ENCODE peak calls at places on chromosomes 4 and X, in four cellular contexts. I, Q, J and A are unnamed samples. For H3K4me1, the result is how much of the 10 kb centered on the place peaks cover.

GRCh38 chrX:128518508-128518907 is 466.3 kb upstream of the ACTRT1 start:
- DNase-seq in I (no peak), Q (peak), J (no peak), A (no peak)

GRCh38 chr4:41517747-41518146 is 20.2 kb upstream of the LIMCH1 start:
- DNase-seq in I (no peak), Q (no peak), J (no peak), A (no peak)

GRCh38 chrX:41922694-41923171 is 621 bp downstream of the CASK start:
- DNase-seq in Q (peak), I (peak), J (peak), A (peak)

GRCh38 chr4:13169731-13170130 is 314.4 kb downstream of the RAB28 start:
- DNase-seq in I (no peak), J (no peak), Q (no peak), A (no peak)

GRCh38 chrX:69216911-69217310 is 51.7 kb upstream of the PJA1 start:
- DNase-seq in Q (no peak), I (peak), J (no peak), A (no peak)

GRCh38 chr4:73742776-73743175 is 2.4 kb downstream of the CXCL8 start:
- DNase-seq in J (no peak), Q (no peak), I (no peak), A (no peak)

GRCh38 chrX:150036181-150036580 is 97.9 kb upstream of the EOLA2 start:
- DNase-seq in J (peak), I (no peak), Q (peak), A (no peak)

GRCh38 chr4:3489451-3489962 is 26.4 kb downstream of the DOK7 start:
- DNase-seq in Q (no peak), J (no peak), I (no peak), A (no peak)

GRCh38 chr4:159107203-159107921 is 4.5 kb downstream of the RAPGEF2 start:
- DNase-seq in I (no peak), Q (no peak), J (no peak), A (no peak)

GRCh38 chr4:111952708-111953107 is 192.5 kb upstream of the FAM241A start:
- DNase-seq in I (no peak), Q (no peak), J (no peak), A (no peak)

GRCh38 chr4:2060578-2061207 is 1.6 kb downstream of the NAT8L start:
- DNase-seq in I (no peak), J (no peak), Q (no peak), A (peak)

GRCh38 chr4:183797041-183797444 is 108.1 kb upstream of the STOX2 start:
- DNase-seq in Q (no peak), I (peak), J (peak), A (peak)

GRCh38 chrX:42106556-42106955 is 183.2 kb upstream of the CASK start:
- DNase-seq in I (no peak), J (no peak), Q (no peak), A (no peak)

GRCh38 chr4:155639674-155640529 is 26.7 kb upstream of the GUCY1A1 start:
- DNase-seq in Q (no peak), J (no peak), I (no peak), A (no peak)

GRCh38 chr4:3021627-3022026 is 52.7 kb downstream of the HTT-AS start:
- DNase-seq in Q (no peak), I (no peak), J (no peak), A (peak)

GRCh38 chr4:94457692-94458106 is 6.0 kb downstream of the PDLIM5 start:
- DNase-seq in I (no peak), J (no peak), Q (peak), A (no peak)

GRCh38 chr4:76526585-76526990 is 91.6 kb downstream of the SHROOM3 start:
- DNase-seq in Q (no peak), J (peak), I (no peak), A (no peak)

GRCh38 chrX:27883468-27884092 is 75.8 kb downstream of the MAGEB10 start:
- DNase-seq in I (no peak), J (no peak), Q (no peak), A (no peak)

GRCh38 chr4:2793578-2793919 is 664 bp downstream of the SH3BP2 start:
- DNase-seq in I (peak), J (no peak), Q (peak), A (peak)

GRCh38 chr4:156322592-156322991 is 368.9 kb upstream of the CTSO start:
- DNase-seq in I (no peak), Q (peak), J (no peak), A (no peak)

GRCh38 chrX:109841869-109842579 is 109.0 kb upstream of the ACSL4 start:
- DNase-seq in I (no peak), J (no peak), Q (peak), A (no peak)

GRCh38 chrX:154404625-154405192 is 4.3 kb downstream of the DNASE1L1 start:
- DNase-seq in Q (no peak), I (no peak), J (no peak), A (peak)

GRCh38 chrX:31658360-31658759 is 586.5 kb upstream of the FTHL17 start:
- DNase-seq in J (no peak), I (no peak), Q (peak), A (no peak)

GRCh38 chrX:20061869-20062254 is 54.8 kb downstream of the MAP7D2 start:
- DNase-seq in Q (peak), J (no peak), I (no peak), A (no peak)

GRCh38 chr4:185779520-185779919 is 32.5 kb downstream of the SORBS2 start:
- DNase-seq in J (no peak), Q (no peak), I (no peak), A (no peak)

GRCh38 chr4:40939826-40940225 is 190.1 kb downstream of the NSUN7 start:
- DNase-seq in I (no peak), Q (no peak), J (no peak), A (no peak)

GRCh38 chr4:168781884-168782283 is 228.2 kb downstream of the CBR4 start:
- DNase-seq in J (no peak), I (no peak), Q (no peak), A (no peak)

GRCh38 chr4:168781341-168781740 is 228.7 kb downstream of the CBR4 start:
- DNase-seq in Q (no peak), J (no peak), I (peak), A (no peak)

GRCh38 chr4:168787334-168787733 is 222.7 kb downstream of the CBR4 start:
- DNase-seq in Q (no peak), I (no peak), J (no peak), A (no peak)

GRCh38 chr4:168784786-168785461 is 225.1 kb downstream of the CBR4 start:
- DNase-seq in J (no peak), Q (no peak), I (peak), A (no peak)

DNA sequence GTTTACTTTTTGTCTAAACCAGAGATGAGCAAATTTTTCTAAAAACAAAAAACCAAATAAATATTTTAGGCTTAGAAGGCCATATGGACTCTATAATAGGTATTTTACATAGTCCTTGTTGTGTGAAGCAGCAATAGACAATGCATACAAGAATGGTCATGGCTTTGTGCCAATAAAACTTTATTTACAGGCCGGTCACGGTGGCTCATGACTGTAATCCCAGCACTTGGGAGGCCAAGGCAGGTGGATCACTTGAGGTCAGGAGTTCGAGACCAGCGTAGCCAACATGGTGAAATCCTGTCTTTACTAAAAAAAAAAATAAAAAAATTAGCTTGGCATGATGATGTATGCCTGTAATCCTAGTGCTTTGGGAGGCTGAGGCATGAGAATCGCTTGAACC is 227.6 kb downstream of the CBR4 start:
- DNase-seq in I (no peak), Q (no peak), J (no peak), A (no peak)
- H3K4me1 ChIP-seq in I (under half), Q (under half), J (under half), A (under half)

DNA sequence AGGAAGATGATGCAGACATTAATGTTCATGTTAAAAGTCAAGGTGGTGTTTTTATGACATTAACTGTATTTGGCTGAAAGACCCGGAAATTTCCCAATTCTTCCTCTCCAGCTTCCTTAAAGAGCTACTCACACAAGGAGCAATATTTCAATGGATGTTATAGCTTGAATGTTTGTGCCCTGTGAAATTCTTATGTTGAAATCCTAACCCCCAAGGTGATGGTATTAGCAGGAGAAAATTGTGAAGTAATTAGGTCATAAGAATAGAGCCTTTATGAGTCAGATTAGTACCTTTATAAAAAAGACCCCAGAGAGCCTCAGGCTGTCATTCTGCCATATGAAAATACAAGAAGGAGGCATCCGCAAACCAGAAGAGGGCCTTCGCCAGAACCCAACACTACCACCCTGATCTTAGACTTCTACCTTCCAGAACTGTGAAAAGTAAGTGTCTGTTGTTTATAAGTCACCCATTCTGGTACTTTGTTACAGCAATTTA is 3.6 kb downstream of the TLR1 start:
- DNase-seq in Q (no peak), I (no peak), J (no peak), A (no peak)
- H3K4me1 ChIP-seq in Q (under half), I (under half), J (under half), A (under half)

GRCh38 chrX:119688856-119689455 is 4.0 kb downstream of the SEPTIN6 start:
- DNase-seq in I (no peak), J (no peak), Q (no peak), A (peak)

GRCh38 chrX:119685225-119686066 is 7.5 kb downstream of the SEPTIN6 start:
- DNase-seq in J (no peak), I (peak), Q (peak), A (peak)

GRCh38 chrX:119684916-119685224 is 8.1 kb downstream of the SEPTIN6 start:
- DNase-seq in I (no peak), Q (peak), J (no peak), A (no peak)

GRCh38 chrX:119686087-119686639 is 6.8 kb downstream of the SEPTIN6 start:
- DNase-seq in Q (peak), J (no peak), I (no peak), A (peak)

DNA sequence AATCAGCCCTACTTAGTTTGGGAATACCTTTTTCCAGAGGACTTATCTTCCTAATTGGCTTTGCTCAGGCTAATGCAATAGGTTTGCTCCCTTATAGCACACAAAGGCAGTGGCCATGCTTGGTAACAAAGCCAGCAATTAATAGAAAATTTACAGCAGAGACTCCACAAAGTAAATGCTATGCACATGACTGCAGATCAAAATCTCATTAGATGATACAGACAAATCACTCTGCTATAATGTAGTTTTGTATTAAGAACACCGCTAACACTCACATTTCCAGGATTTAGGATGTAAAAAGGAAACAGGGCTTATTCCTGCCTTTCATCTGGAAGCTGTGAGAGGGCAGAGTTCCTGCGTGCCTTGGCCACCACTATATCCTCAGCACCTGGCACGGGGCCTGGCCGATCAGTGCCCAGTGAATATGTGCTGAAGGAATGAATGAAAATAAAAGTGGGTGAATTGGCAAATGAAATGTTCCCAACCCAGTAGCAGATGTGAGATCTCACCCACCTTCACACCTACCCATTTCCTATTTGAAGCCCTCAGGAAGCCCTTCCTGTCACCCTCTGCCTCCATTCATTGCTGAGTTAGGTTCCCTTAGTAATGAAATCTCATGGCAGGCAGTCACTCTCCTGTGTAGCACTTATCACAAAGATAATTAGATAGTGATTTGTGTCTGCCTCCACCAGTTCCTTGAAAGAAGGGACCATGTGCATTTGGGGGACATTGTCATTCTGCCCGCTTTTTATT is 5.1 kb downstream of the SEPTIN6 start:
- DNase-seq in I (no peak), Q (no peak), J (no peak), A (peak)
- H3K4me1 ChIP-seq in I (under half), Q (under half), J (under half), A (under half)

GRCh38 chrX:122046815-122047214 is 999.4 kb downstream of the GLUD2 start:
- DNase-seq in Q (no peak), J (no peak), I (no peak), A (peak)
- H3K4me1 ChIP-seq in Q (under half), J (under half), I (under half), A (under half)

DNA sequence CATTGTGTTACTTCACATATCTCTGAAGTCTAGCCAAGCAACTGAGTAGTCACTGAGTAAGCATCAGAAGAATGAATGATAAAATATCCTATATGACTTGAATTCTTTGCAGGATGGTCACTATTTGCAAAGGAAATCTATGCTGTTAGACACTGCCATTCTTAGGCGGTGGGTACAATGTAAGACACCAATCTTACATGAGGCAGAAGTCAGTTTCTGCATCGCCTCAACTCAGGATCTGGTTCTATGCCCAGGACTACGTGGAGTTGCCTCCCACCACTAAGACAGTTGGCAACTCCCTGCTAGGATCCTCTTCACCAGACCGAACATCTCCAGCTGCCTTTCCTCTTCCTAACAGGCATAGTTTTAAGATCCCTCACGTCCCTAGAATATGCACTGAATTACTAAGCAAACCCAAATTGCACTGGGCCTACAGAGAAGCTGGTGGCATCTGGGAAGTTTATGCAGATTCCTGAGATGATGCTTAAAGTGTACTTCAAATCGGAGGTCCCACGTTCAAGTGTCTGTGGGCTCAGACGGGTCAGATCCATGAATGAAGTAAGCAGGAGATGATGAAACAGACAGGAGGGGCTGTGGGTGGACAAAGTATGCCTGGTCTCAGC is 45.6 kb downstream of the SEL1L3 start:
- DNase-seq in J (no peak), I (no peak), Q (peak), A (no peak)
- H3K4me1 ChIP-seq in J (under half), I (under half), Q (half or more), A (under half)

DNA sequence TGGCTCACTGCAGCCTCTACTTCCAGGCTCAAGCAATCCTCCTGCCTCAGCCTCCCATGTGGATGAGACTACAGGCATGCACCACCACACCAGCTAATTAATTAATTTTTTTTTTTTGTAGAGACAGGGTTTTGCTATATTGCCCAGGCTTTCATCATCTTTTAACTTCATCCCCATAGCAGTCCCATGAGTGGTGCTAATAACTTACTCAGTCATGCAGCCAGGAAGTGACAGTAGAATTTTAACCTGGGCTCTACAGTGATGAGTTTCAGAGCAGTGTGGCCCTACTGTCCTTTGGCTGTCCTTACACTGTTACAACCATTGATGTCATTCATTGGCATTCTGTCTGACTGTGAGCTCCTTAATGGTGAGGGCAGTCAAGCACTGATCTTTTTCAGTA is 3.9 kb upstream of the OCIAD2 start:
- DNase-seq in I (no peak), J (no peak), Q (no peak), A (no peak)
- H3K4me1 ChIP-seq in I (under half), J (under half), Q (under half), A (under half)